ENCODE peak calls at places on chromosomes 11 and 22, in six cellular contexts. F, X, T, N, K and V are unnamed samples.
A peak's percentile ranks its signal among the peaks of the same experiment; 100 is the strongest.

GRCh38 chr11:134043821-134044420 is 25.0 kb upstream of the JAM3 start:
- DNase-seq in N (peak; percentile 24), X (no peak), K (no peak), F (no peak), T (no peak), V (no peak)

GRCh38 chr11:75233688-75234295 is 6.8 kb upstream of the TPBGL start:
- DNase-seq in X (peak; percentile 3), F (peak; percentile 55), K (no peak), T (peak; percentile 77), N (no peak), V (peak; percentile 71)

GRCh38 chr11:57214494-57214893 is 22.6 kb downstream of the APLNR start:
- DNase-seq in K (no peak), F (peak; percentile 81), N (no peak), T (peak; percentile 40), X (peak; percentile 21), V (peak; percentile 81)

GRCh38 chr11:107856180-107856980 is 2.2 kb downstream of the SLC35F2 start:
- DNase-seq in T (no peak), N (no peak), K (no peak), F (no peak), X (no peak), V (no peak)

GRCh38 chr22:35839811-35840739 is 122.4 kb downstream of the APOL5 start:
- DNase-seq in T (peak; percentile 91), X (peak; percentile 95), N (peak; percentile 88), F (peak; percentile 98), K (peak; percentile 87), V (peak; percentile 97)

GRCh38 chr11:6320411-6321207 is at the start of gene CAVIN3:
- DNase-seq in K (peak; percentile 86), X (no peak), T (peak; percentile 15), N (peak; percentile 67), F (peak; percentile 88), V (peak; percentile 92)

GRCh38 chr11:62925308-62925707 is 4.1 kb upstream of the CHRM1 start:
- DNase-seq in T (no peak), N (no peak), F (no peak), X (no peak), K (no peak), V (no peak)

GRCh38 chr11:69840371-69841169 is 21.4 kb upstream of the FGF3 start:
- DNase-seq in F (no peak), N (peak; percentile 31), T (peak; percentile 79), K (no peak), X (no peak), V (no peak)

GRCh38 chr11:60764879-60765278 is 8.2 kb downstream of the MS4A15 start:
- DNase-seq in N (no peak), K (no peak), X (no peak), T (no peak), F (no peak), V (no peak)

GRCh38 chr11:107716884-107717532 is 5.2 kb upstream of the SLN start:
- DNase-seq in F (no peak), K (no peak), N (no peak), X (no peak), T (peak; percentile 40), V (no peak)

GRCh38 chr11:134155456-134155855 is 68.3 kb downstream of the NCAPD3 start:
- DNase-seq in X (no peak), F (no peak), T (no peak), K (no peak), N (no peak), V (no peak)

GRCh38 chr11:104343578-104343977 is 179.6 kb upstream of the PDGFD start:
- DNase-seq in N (no peak), X (no peak), F (peak; percentile 11), T (peak; percentile 63), K (no peak), V (no peak)

GRCh38 chr11:15826826-15827225 is 529.5 kb downstream of the SOX6 start:
- DNase-seq in F (peak; percentile 22), T (no peak), X (no peak), K (no peak), N (peak; percentile 60), V (no peak)

GRCh38 chr11:111269146-111269868 is 23.8 kb downstream of the POU2AF2 start:
- DNase-seq in T (no peak), X (no peak), K (no peak), N (no peak), F (no peak), V (peak; percentile 4)

GRCh38 chr11:2351701-2352100 is 25.4 kb upstream of the CD81 start:
- DNase-seq in N (no peak), X (no peak), K (no peak), F (no peak), T (no peak), V (no peak)

GRCh38 chr11:103091441-103091809 is 535 bp downstream of the DCUN1D5 start:
- DNase-seq in F (peak; percentile 40), X (no peak), T (peak; percentile 43), K (peak; percentile 20), N (peak; percentile 64), V (peak; percentile 22)

GRCh38 chr22:49419661-49420060 is 408.0 kb downstream of the BRD1 start:
- DNase-seq in N (no peak), F (no peak), K (no peak), T (no peak), X (no peak), V (no peak)

GRCh38 chr22:19691721-19692341 is 22.5 kb upstream of the SEPTIN5 start:
- DNase-seq in K (no peak), T (peak; percentile 60), X (no peak), F (peak; percentile 79), N (peak; percentile 47), V (peak; percentile 52)

GRCh38 chr11:85756401-85757200 is 54.3 kb downstream of the SYTL2 start:
- DNase-seq in X (no peak), T (peak; percentile 19), N (peak; percentile 52), F (no peak), K (no peak), V (no peak)

GRCh38 chr11:101126551-101127347 is 2.9 kb downstream of the PGR start:
- DNase-seq in N (no peak), F (peak; percentile 24), T (no peak), X (no peak), K (peak; percentile 60), V (peak; percentile 4)

GRCh38 chr22:38139901-38140300 is 29.4 kb upstream of the BAIAP2L2 start:
- DNase-seq in F (no peak), K (no peak), T (no peak), X (no peak), N (no peak), V (no peak)

GRCh38 chr11:7637447-7638157 is 35.7 kb downstream of the CYB5R2 start:
- DNase-seq in K (peak; percentile 70), X (peak; percentile 57), N (no peak), F (peak; percentile 92), T (peak; percentile 20), V (peak; percentile 100)

DNA sequence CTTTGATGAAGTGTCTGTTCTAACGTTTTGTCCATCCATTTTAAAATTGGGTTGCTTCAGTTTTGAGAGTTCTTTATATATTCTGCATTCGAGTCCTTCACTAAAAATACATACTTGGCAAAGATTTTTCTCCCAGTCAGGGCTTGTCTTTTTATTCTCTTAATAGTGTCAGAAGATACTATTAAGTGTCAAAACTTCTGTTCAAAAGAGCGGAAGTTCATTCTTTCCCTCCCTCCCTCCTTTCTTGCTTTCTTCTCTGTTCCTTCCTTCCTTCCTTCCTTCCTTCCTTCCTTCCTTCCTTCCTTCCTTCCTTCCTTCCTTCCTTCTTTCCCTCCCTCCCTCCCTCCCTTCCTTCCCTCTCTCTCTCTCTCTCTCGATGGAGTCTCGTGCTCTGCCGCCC is 7.6 kb upstream of the MUC6 start:
- DNase-seq in N (no peak), X (no peak), T (no peak), K (no peak), F (no peak), V (no peak)
- H3K4me3 ChIP-seq in N (no peak overlapping the region), X (no peak overlapping the region), T (no peak overlapping the region), K (no peak overlapping the region), F (no peak overlapping the region), V (no peak overlapping the region)

DNA sequence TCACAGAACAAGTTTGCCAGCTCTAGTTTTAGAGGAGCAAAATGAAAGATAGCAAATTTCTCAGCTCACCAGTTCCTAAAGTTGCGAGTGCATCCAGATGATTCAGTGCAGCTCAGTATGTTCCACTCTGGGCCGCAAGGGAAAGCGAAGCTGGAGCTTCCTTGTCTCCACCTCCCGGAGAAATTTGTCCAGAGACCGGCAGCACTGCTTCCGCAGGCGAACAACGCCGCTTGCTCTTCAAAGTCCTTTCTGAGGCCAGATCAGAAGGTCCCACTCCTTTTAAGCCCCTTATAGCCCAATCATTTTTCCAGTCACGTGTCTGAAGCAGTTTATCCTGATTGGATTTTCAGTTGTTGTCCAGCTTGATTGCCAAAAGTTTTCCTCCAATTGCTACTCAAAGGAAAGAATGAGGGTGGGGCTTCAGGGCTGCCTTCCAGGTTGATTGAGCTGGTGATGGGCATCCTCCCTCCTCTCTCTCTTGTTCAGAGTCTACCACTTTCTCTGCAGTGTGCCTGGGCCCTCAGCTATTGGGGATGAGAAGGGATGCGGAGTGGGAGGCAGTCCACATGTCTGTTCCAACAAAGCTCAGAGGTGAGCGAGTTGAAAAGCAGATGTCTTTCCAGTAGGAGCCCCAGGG is at the start of gene ZNF280A:
- DNase-seq in X (no peak), T (no peak), K (no peak), F (peak; percentile 75), N (no peak), V (peak; percentile 19)
- TF ChIP-seq CTCF in X (no peak), T (no peak), K (no peak), F (peak; percentile 40), N (no peak), V (peak; percentile 34)

DNA sequence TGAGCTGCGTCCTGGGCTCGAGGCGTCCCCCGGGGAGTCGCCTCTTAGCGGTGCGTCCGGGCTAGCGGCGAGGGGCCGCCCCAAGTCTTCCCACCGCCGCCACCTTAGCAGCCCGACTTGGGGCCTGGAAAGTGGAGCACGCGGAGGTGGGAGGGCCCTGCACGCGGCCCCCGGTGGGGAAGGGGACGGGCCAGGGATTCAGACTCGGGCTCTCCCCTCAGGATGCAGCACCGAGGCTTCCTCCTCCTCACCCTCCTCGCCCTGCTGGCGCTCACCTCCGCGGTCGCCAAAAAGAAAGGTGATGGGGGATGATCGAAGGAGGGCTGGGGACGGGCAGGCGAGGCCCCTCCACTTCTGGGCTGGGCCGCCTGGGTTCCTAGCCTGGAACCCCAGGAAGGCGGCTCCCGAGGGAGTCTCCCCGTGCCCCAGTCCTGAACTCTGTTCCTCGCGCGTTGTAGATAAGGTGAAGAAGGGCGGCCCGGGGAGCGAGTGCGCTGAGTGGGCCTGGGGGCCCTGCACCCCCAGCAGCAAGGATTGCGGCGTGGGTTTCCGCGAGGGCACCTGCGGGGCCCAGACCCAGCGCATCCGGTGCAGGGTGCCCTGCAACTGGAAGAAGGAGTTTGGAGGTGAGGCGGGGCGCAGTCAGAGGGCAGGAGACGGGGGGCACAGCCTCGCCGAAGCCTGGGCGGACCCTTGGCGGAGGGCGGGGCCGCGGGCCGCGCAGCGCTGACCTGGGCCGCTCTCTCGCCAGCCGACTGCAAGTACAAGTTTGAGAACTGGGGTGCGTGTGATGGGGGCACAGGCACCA is 571 bp downstream of the MDK start:
- DNase-seq in K (peak; percentile 58), X (no peak), F (no peak), N (peak; percentile 69), T (no peak), V (no peak)
- H3K4me3 ChIP-seq in K (peak overlapping the region; percentile 73), X (peak overlapping the region; percentile 57), F (peak overlapping the region; percentile 29), N (peak overlapping the region; percentile 54), T (peak overlapping the region; percentile 79), V (peak overlapping the region; percentile 63)

DNA sequence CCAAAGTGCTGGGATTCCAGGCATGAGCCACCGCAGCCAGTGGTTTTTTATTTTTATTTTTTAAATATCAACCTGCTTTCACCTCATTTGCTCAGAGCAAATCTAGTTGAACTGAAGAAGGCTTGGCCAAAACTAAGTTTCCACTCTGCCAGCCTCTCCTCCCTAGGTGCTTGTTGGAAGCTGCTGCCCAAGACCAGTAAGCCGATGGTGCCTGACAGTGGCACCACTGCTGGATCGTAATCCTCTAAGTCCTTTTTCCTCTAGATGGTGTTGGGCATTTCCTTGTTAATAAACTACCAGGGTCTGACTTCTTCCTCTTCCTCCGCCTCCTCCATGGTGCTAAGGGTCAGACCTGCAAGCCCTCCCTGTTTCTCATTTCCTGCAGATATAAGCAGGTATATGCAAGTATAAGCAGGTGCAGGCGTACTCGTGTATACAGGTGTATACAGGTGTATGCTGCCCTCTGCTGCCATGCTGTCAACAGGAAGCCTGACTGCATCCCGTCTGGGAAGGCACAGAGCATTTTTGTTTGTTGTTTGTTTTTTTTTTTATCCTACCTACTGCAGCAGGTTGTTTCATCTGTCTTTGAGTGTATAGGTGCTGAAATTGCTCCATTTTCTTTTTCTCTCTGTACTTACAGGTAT is 1.6 kb downstream of the NADSYN1 start:
- DNase-seq in X (no peak), F (no peak), K (no peak), T (peak; percentile 58), N (peak; percentile 62), V (no peak)
- TF ChIP-seq CTCF in X (no peak), F (no peak), K (no peak), T (peak; percentile 73), N (peak; percentile 64), V (no peak)